ENCODE peak calls at places on chromosomes 4 and X, in four cellular contexts. Q is brain pericyte, R is T-helper 9 cell, X is DND-41. K is an unnamed sample.
A peak's percentile ranks its signal among the peaks of the same experiment; 100 is the strongest.

GRCh38 chrX:64205441-64205734 is at the start of gene AMER1:
- DNase-seq in Q (no peak), X (no peak), R (no peak), K (no peak)

GRCh38 chr4:145260091-145260490 is 79.7 kb upstream of the OTUD4 start:
- DNase-seq in X (no peak), Q (no peak), R (no peak), K (no peak)

GRCh38 chr4:82798168-82799005 is at the start of gene SCD5:
- DNase-seq in R (no peak), Q (no peak), X (peak; percentile 83), K (peak; percentile 36)

GRCh38 chrX:72644946-72645345 is 69.2 kb downstream of the PHKA1 start:
- DNase-seq in R (no peak), Q (no peak), X (no peak), K (no peak)

GRCh38 chrX:96480081-96480480 is 204.6 kb upstream of the DIAPH2 start:
- DNase-seq in R (no peak), Q (no peak), X (no peak), K (no peak)

GRCh38 chr4:14168919-14169318 is 541.4 kb upstream of the BOD1L1 start:
- DNase-seq in Q (peak; percentile 77), R (no peak), X (no peak), K (no peak)

GRCh38 chr4:113835005-113835404 is 73.5 kb upstream of the CAMK2D start:
- DNase-seq in X (no peak), Q (no peak), R (no peak), K (no peak)

GRCh38 chrX:138710311-138710791 is 1.2 kb downstream of the FGF13 start:
- DNase-seq in Q (no peak), X (no peak), R (no peak), K (no peak)

GRCh38 chr4:37884855-37885487 is 5.9 kb upstream of the TBC1D1 start:
- DNase-seq in X (no peak), Q (no peak), R (no peak), K (no peak)

GRCh38 chrX:10062352-10062751 is 94.4 kb upstream of the CLCN4 start:
- DNase-seq in R (no peak), X (no peak), Q (no peak), K (no peak)

GRCh38 chr4:165111906-165112257 is 778 bp downstream of the TMEM192 start:
- DNase-seq in Q (no peak), R (no peak), X (no peak), K (no peak)

GRCh38 chr4:8314691-8315255 is 45.2 kb downstream of the HTRA3 start:
- DNase-seq in X (no peak), R (no peak), Q (no peak), K (no peak)

GRCh38 chr4:100069207-100069606 is 119.1 kb upstream of the H2AZ1 start:
- DNase-seq in X (no peak), R (no peak), Q (no peak), K (no peak)

GRCh38 chr4:145867416-145867815 is 71.2 kb downstream of the ZNF827 start:
- DNase-seq in Q (no peak), R (no peak), X (no peak), K (no peak)

GRCh38 chr4:53136954-53137353 is 228.9 kb downstream of the SCFD2 start:
- DNase-seq in Q (no peak), R (no peak), X (no peak), K (no peak)

GRCh38 chr4:111064342-111064993 is 441.6 kb upstream of the PITX2 start:
- DNase-seq in X (peak; percentile 45), Q (no peak), R (no peak), K (no peak)